ENCODE peak calls at places on chromosomes 7 and 10, in nine cellular contexts. L is fibroblast of lung; Q is memory B cell; Z is stimulated activated CD8-positive, alpha-beta memory T cell treated with anti-CD3 and anti-CD28 coated beads, Interleukin-2, amount 100 ng/mL, for 1 hour; F is RKO; B is activated naive CD8-positive, alpha-beta T cell treated with anti-CD3 and anti-CD28 coated beads for 36 hours; C is NCI-H446; E is activated CD4-positive, alpha-beta T cell treated with anti-CD3 and anti-CD28 coated beads, Interleukin-2, amount 50 U/mL, for 4 hours; N is osteocyte. I is an unnamed sample.

GRCh38 chr7:50807026-50807730 is 24.5 kb upstream of the GRB10 start:
- DNase-seq in C (no peak), N (no peak), Q (no peak), B (no peak), L (peak), Z (no peak), F (no peak), E (no peak), I (no peak)

GRCh38 chr10:121803611-121804010 is 124.2 kb downstream of the ATE1 start:
- DNase-seq in F (no peak), B (no peak), Q (no peak), E (no peak), Z (no peak), L (no peak), N (no peak), C (no peak), I (no peak)

GRCh38 chr7:24971333-24972165 is 8.4 kb downstream of the OSBPL3 start:
- DNase-seq in Q (no peak), L (peak), C (no peak), N (no peak), F (no peak), E (no peak), B (no peak), Z (no peak), I (peak)

GRCh38 chr7:18974803-18975202 is 142.6 kb downstream of the TWIST1 start:
- DNase-seq in N (no peak), B (no peak), E (no peak), L (peak), Q (no peak), F (no peak), C (no peak), Z (no peak), I (no peak)

GRCh38 chr7:124086843-124087242 is 54.0 kb upstream of the TMEM229A start:
- DNase-seq in E (no peak), F (no peak), Q (no peak), Z (no peak), C (no peak), B (no peak), N (no peak), L (peak), I (no peak)

GRCh38 chr7:133839129-133839528 is 288.0 kb upstream of the LRGUK start:
- DNase-seq in F (no peak), L (no peak), Z (no peak), N (no peak), E (no peak), B (no peak), C (no peak), Q (no peak), I (no peak)

GRCh38 chr10:116198636-116199035 is 74.4 kb downstream of the GFRA1 start:
- DNase-seq in F (no peak), N (no peak), Q (no peak), L (no peak), B (no peak), C (no peak), Z (no peak), E (no peak), I (no peak)

GRCh38 chr7:36286241-36286640 is 103.4 kb upstream of the ANLN start:
- DNase-seq in L (no peak), C (no peak), B (peak), Z (peak), F (no peak), N (no peak), Q (no peak), E (peak), I (no peak)

GRCh38 chr10:19256331-19256730 is 207.7 kb downstream of the MALRD1 start:
- DNase-seq in N (no peak), B (no peak), Q (no peak), F (no peak), L (no peak), C (no peak), E (no peak), Z (no peak), I (no peak)

GRCh38 chr10:102644646-102645387 is 538 bp downstream of the TRIM8 start:
- DNase-seq in Q (peak), Z (peak), F (peak), L (peak), N (peak), E (peak), C (no peak), B (peak), I (peak)

GRCh38 chr10:19097151-19097550 is 48.5 kb downstream of the MALRD1 start:
- DNase-seq in N (no peak), F (no peak), Q (no peak), L (peak), C (no peak), B (no peak), Z (no peak), E (no peak), I (no peak)

GRCh38 chr7:131945313-131945831 is 388.9 kb upstream of the PODXL start:
- DNase-seq in Q (no peak), B (peak), E (no peak), F (peak), N (peak), L (peak), Z (no peak), C (no peak), I (peak)

GRCh38 chr7:133512560-133512959 is 259.7 kb downstream of the EXOC4 start:
- DNase-seq in E (no peak), B (no peak), C (no peak), L (peak), F (no peak), Q (no peak), N (no peak), Z (no peak), I (no peak)

GRCh38 chr7:99141756-99142726 is 1.9 kb downstream of the SMURF1 start:
- DNase-seq in Q (peak), F (peak), B (peak), E (peak), N (peak), C (no peak), Z (peak), L (peak), I (peak)

GRCh38 chr10:124721295-124722052 is 22.7 kb downstream of the FAM53B start:
- DNase-seq in Z (no peak), Q (no peak), C (no peak), F (no peak), B (no peak), L (no peak), N (no peak), E (no peak), I (peak)

GRCh38 chr10:114412907-114413386 is 8.6 kb upstream of the AFAP1L2 start:
- DNase-seq in E (no peak), L (peak), B (no peak), C (no peak), Z (no peak), N (no peak), F (peak), Q (no peak), I (no peak)

GRCh38 chr10:59434463-59435326 is 72.3 kb upstream of the FAM13C start:
- DNase-seq in N (no peak), E (no peak), L (peak), Q (no peak), F (peak), C (peak), Z (no peak), B (no peak), I (no peak)

GRCh38 chr7:28096713-28097112 is 83.9 kb downstream of the JAZF1 start:
- DNase-seq in N (no peak), Z (no peak), E (peak), L (peak), C (peak), B (peak), Q (peak), F (peak), I (peak)

GRCh38 chr10:62681211-62681940 is 123.1 kb upstream of the ADO start:
- DNase-seq in B (peak), Q (peak), C (no peak), F (no peak), L (peak), E (peak), Z (peak), N (no peak), I (no peak)

GRCh38 chr10:89281606-89282395 is 20.0 kb upstream of the IFIT2 start:
- DNase-seq in E (no peak), N (no peak), Q (no peak), B (no peak), F (no peak), L (no peak), C (no peak), Z (no peak), I (no peak)

GRCh38 chr10:68348265-68348741 is 15.6 kb upstream of the PBLD start:
- DNase-seq in F (peak), N (no peak), Z (no peak), B (peak), L (peak), C (no peak), Q (peak), E (peak), I (peak)

GRCh38 chr10:110636932-110637557 is 7.1 kb upstream of the RBM20 start:
- DNase-seq in Q (no peak), B (no peak), L (no peak), C (no peak), F (no peak), N (no peak), Z (no peak), E (no peak), I (no peak)

GRCh38 chr7:149297034-149297755 is 35.2 kb downstream of the ZNF783 start:
- DNase-seq in N (peak), E (no peak), L (no peak), B (no peak), F (no peak), Q (no peak), Z (no peak), C (no peak), I (no peak)

GRCh38 chr7:130292682-130293257 is at the start of gene CPA4:
- DNase-seq in N (no peak), L (peak), F (peak), C (no peak), B (no peak), E (no peak), Q (no peak), Z (no peak), I (no peak)